ENCODE peak calls at places on chromosome 11, in seven cellular contexts. One of them, this sample, is unnamed.

GRCh38 chr11:43735931-43736330 is 55.4 kb downstream of the HSD17B12 start:
- DNase-seq in A549: no peak
- DNase-seq in cardiac fibroblast: peak
- DNase-seq in epithelial cell of esophagus: no peak
- DNase-seq in OCI-LY7: no peak
- DNase-seq in AG04449: peak
- DNase-seq in thoracic aorta: no peak
- DNase-seq in this sample: no peak

GRCh38 chr11:75142714-75143419 is 8.0 kb upstream of the SLCO2B1 start:
- DNase-seq in A549: peak
- DNase-seq in cardiac fibroblast: peak
- DNase-seq in epithelial cell of esophagus: peak
- DNase-seq in OCI-LY7: peak
- DNase-seq in AG04449: peak
- DNase-seq in thoracic aorta: no peak
- DNase-seq in this sample: peak

GRCh38 chr11:112785717-112786116 is 175.5 kb upstream of the NCAM1 start:
- DNase-seq in A549: no peak
- DNase-seq in cardiac fibroblast: peak
- DNase-seq in epithelial cell of esophagus: no peak
- DNase-seq in OCI-LY7: no peak
- DNase-seq in AG04449: no peak
- DNase-seq in thoracic aorta: peak
- DNase-seq in this sample: no peak

GRCh38 chr11:95156916-95157568 is 67.4 kb downstream of the ENDOD1 start:
- DNase-seq in A549: no peak
- DNase-seq in cardiac fibroblast: no peak
- DNase-seq in epithelial cell of esophagus: no peak
- DNase-seq in OCI-LY7: no peak
- DNase-seq in AG04449: no peak
- DNase-seq in thoracic aorta: no peak
- DNase-seq in this sample: peak

GRCh38 chr11:1946812-1947480 is at the start of gene MRPL23:
- DNase-seq in A549: no peak
- DNase-seq in cardiac fibroblast: no peak
- DNase-seq in epithelial cell of esophagus: no peak
- DNase-seq in OCI-LY7: no peak
- DNase-seq in AG04449: no peak
- DNase-seq in thoracic aorta: no peak
- DNase-seq in this sample: no peak

GRCh38 chr11:19974886-19975285 is 185.4 kb downstream of the DBX1 start:
- DNase-seq in A549: no peak
- DNase-seq in cardiac fibroblast: no peak
- DNase-seq in epithelial cell of esophagus: no peak
- DNase-seq in OCI-LY7: no peak
- DNase-seq in AG04449: no peak
- DNase-seq in thoracic aorta: no peak
- DNase-seq in this sample: no peak

GRCh38 chr11:134515081-134515960 is 103.3 kb upstream of the B3GAT1 start:
- DNase-seq in A549: no peak
- DNase-seq in cardiac fibroblast: no peak
- DNase-seq in epithelial cell of esophagus: no peak
- DNase-seq in OCI-LY7: no peak
- DNase-seq in AG04449: no peak
- DNase-seq in thoracic aorta: no peak
- DNase-seq in this sample: no peak

GRCh38 chr11:60797846-60798630 is 12.9 kb downstream of the MS4A10 start:
- DNase-seq in A549: no peak
- DNase-seq in cardiac fibroblast: no peak
- DNase-seq in epithelial cell of esophagus: no peak
- DNase-seq in OCI-LY7: no peak
- DNase-seq in AG04449: no peak
- DNase-seq in thoracic aorta: no peak
- DNase-seq in this sample: no peak

GRCh38 chr11:116791002-116791812 is 472 bp downstream of the APOA5 start:
- DNase-seq in A549: peak
- DNase-seq in cardiac fibroblast: peak
- DNase-seq in epithelial cell of esophagus: peak
- DNase-seq in OCI-LY7: peak
- DNase-seq in AG04449: no peak
- DNase-seq in thoracic aorta: peak
- DNase-seq in this sample: peak

GRCh38 chr11:8016396-8016949 is 29.3 kb downstream of the EIF3F start:
- DNase-seq in A549: no peak
- DNase-seq in cardiac fibroblast: no peak
- DNase-seq in epithelial cell of esophagus: no peak
- DNase-seq in OCI-LY7: no peak
- DNase-seq in AG04449: no peak
- DNase-seq in thoracic aorta: no peak
- DNase-seq in this sample: no peak

GRCh38 chr11:119389611-119390254 is 8.2 kb upstream of the USP2 start:
- DNase-seq in A549: no peak
- DNase-seq in cardiac fibroblast: no peak
- DNase-seq in epithelial cell of esophagus: peak
- DNase-seq in OCI-LY7: peak
- DNase-seq in AG04449: no peak
- DNase-seq in thoracic aorta: no peak
- DNase-seq in this sample: no peak

GRCh38 chr11:111644922-111645321 is 42.7 kb downstream of the SIK2 start:
- DNase-seq in A549: no peak
- DNase-seq in cardiac fibroblast: no peak
- DNase-seq in epithelial cell of esophagus: no peak
- DNase-seq in OCI-LY7: no peak
- DNase-seq in AG04449: no peak
- DNase-seq in thoracic aorta: no peak
- DNase-seq in this sample: no peak

GRCh38 chr11:28878025-28878424 is 769.8 kb downstream of the METTL15 start:
- DNase-seq in A549: peak
- DNase-seq in cardiac fibroblast: peak
- DNase-seq in epithelial cell of esophagus: peak
- DNase-seq in OCI-LY7: no peak
- DNase-seq in AG04449: no peak
- DNase-seq in thoracic aorta: no peak
- DNase-seq in this sample: no peak

GRCh38 chr11:48099916-48100446 is 116.6 kb upstream of the OR4B1 start:
- DNase-seq in A549: no peak
- DNase-seq in cardiac fibroblast: no peak
- DNase-seq in epithelial cell of esophagus: no peak
- DNase-seq in OCI-LY7: peak
- DNase-seq in AG04449: no peak
- DNase-seq in thoracic aorta: no peak
- DNase-seq in this sample: no peak

GRCh38 chr11:88012456-88012855 is 162.8 kb downstream of the RAB38 start:
- DNase-seq in A549: no peak
- DNase-seq in cardiac fibroblast: no peak
- DNase-seq in epithelial cell of esophagus: no peak
- DNase-seq in OCI-LY7: no peak
- DNase-seq in AG04449: no peak
- DNase-seq in thoracic aorta: no peak
- DNase-seq in this sample: no peak

GRCh38 chr11:33018840-33019239 is 3.2 kb downstream of the DEPDC7 start:
- DNase-seq in A549: no peak
- DNase-seq in cardiac fibroblast: no peak
- DNase-seq in epithelial cell of esophagus: no peak
- DNase-seq in OCI-LY7: no peak
- DNase-seq in AG04449: no peak
- DNase-seq in thoracic aorta: no peak
- DNase-seq in this sample: no peak

GRCh38 chr11:40187092-40187403 is 1272.4 kb downstream of the LRRC4C start:
- DNase-seq in A549: no peak
- DNase-seq in cardiac fibroblast: no peak
- DNase-seq in epithelial cell of esophagus: no peak
- DNase-seq in OCI-LY7: no peak
- DNase-seq in AG04449: no peak
- DNase-seq in thoracic aorta: no peak
- DNase-seq in this sample: no peak

GRCh38 chr11:58525037-58525614 is 17.2 kb upstream of the OR5B21 start:
- DNase-seq in A549: no peak
- DNase-seq in cardiac fibroblast: no peak
- DNase-seq in epithelial cell of esophagus: no peak
- DNase-seq in OCI-LY7: peak
- DNase-seq in AG04449: no peak
- DNase-seq in thoracic aorta: no peak
- DNase-seq in this sample: no peak

GRCh38 chr11:101862410-101863233 is 52.2 kb upstream of the CEP126 start:
- DNase-seq in A549: peak
- DNase-seq in cardiac fibroblast: peak
- DNase-seq in epithelial cell of esophagus: peak
- DNase-seq in OCI-LY7: peak
- DNase-seq in AG04449: peak
- DNase-seq in thoracic aorta: no peak
- DNase-seq in this sample: no peak

GRCh38 chr11:60923326-60923725 is 934 bp upstream of the TMEM132A start:
- DNase-seq in A549: no peak
- DNase-seq in cardiac fibroblast: no peak
- DNase-seq in epithelial cell of esophagus: no peak
- DNase-seq in OCI-LY7: no peak
- DNase-seq in AG04449: no peak
- DNase-seq in thoracic aorta: no peak
- DNase-seq in this sample: no peak

GRCh38 chr11:46554205-46555162 is 39.3 kb downstream of the AMBRA1 start:
- DNase-seq in A549: peak
- DNase-seq in cardiac fibroblast: peak
- DNase-seq in epithelial cell of esophagus: peak
- DNase-seq in OCI-LY7: no peak
- DNase-seq in AG04449: no peak
- DNase-seq in thoracic aorta: no peak
- DNase-seq in this sample: no peak

GRCh38 chr11:29435421-29435820 is 581.4 kb downstream of the KCNA4 start:
- DNase-seq in A549: no peak
- DNase-seq in cardiac fibroblast: peak
- DNase-seq in epithelial cell of esophagus: no peak
- DNase-seq in OCI-LY7: no peak
- DNase-seq in AG04449: no peak
- DNase-seq in thoracic aorta: no peak
- DNase-seq in this sample: no peak

GRCh38 chr11:75262961-75263852 is 22.6 kb downstream of the TPBGL start:
- DNase-seq in A549: no peak
- DNase-seq in cardiac fibroblast: no peak
- DNase-seq in epithelial cell of esophagus: no peak
- DNase-seq in OCI-LY7: no peak
- DNase-seq in AG04449: no peak
- DNase-seq in thoracic aorta: no peak
- DNase-seq in this sample: peak

GRCh38 chr11:92296138-92296515 is 71.5 kb downstream of the FAT3 start:
- DNase-seq in A549: peak
- DNase-seq in cardiac fibroblast: peak
- DNase-seq in epithelial cell of esophagus: peak
- DNase-seq in OCI-LY7: no peak
- DNase-seq in AG04449: peak
- DNase-seq in thoracic aorta: no peak
- DNase-seq in this sample: no peak

GRCh38 chr11:120391854-120392253 is 55.6 kb downstream of the ARHGEF12 start:
- DNase-seq in A549: no peak
- DNase-seq in cardiac fibroblast: no peak
- DNase-seq in epithelial cell of esophagus: no peak
- DNase-seq in OCI-LY7: no peak
- DNase-seq in AG04449: no peak
- DNase-seq in thoracic aorta: no peak
- DNase-seq in this sample: no peak

GRCh38 chr11:96197221-96197620 is 145.8 kb downstream of the MAML2 start:
- DNase-seq in A549: no peak
- DNase-seq in cardiac fibroblast: no peak
- DNase-seq in epithelial cell of esophagus: no peak
- DNase-seq in OCI-LY7: no peak
- DNase-seq in AG04449: no peak
- DNase-seq in thoracic aorta: no peak
- DNase-seq in this sample: no peak
- H3K4me3 ChIP-seq in A549: no peak
- H3K4me3 ChIP-seq in cardiac fibroblast: no peak
- H3K4me3 ChIP-seq in epithelial cell of esophagus: no peak
- H3K4me3 ChIP-seq in OCI-LY7: no peak
- H3K4me3 ChIP-seq in AG04449: no peak
- H3K4me3 ChIP-seq in thoracic aorta: no peak
- H3K4me3 ChIP-seq in this sample: no peak

DNA sequence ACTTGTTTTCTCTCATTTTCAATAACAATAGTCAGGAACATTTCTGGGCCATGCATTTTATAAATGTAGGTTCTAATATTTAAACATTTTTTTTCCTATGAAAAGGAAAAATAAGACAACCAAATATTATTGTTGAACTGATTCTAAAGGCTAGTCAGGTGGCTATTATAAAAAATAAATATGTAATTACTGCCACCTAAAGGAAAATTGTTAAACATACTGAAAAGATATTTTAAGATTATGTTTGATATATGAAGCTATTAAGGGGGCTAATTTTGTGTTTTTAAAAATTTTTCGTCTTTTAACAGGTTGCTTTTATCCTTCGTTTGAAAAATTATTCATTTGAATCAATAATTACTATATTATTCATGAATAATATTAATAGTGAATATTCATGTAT is 62.2 kb upstream of the FDX1 start:
- DNase-seq in A549: no peak
- DNase-seq in cardiac fibroblast: peak
- DNase-seq in epithelial cell of esophagus: no peak
- DNase-seq in OCI-LY7: peak
- DNase-seq in AG04449: no peak
- DNase-seq in thoracic aorta: no peak
- DNase-seq in this sample: no peak
- TF ChIP-seq CTCF in A549: peak
- TF ChIP-seq CTCF in cardiac fibroblast: no peak
- TF ChIP-seq CTCF in epithelial cell of esophagus: no peak
- TF ChIP-seq CTCF in OCI-LY7: peak
- TF ChIP-seq CTCF in AG04449: no peak
- TF ChIP-seq CTCF in thoracic aorta: no peak
- TF ChIP-seq CTCF in this sample: no peak

GRCh38 chr11:66278396-66279091 is 569 bp downstream of the CNIH2 start:
- DNase-seq in A549: peak
- DNase-seq in cardiac fibroblast: peak
- DNase-seq in epithelial cell of esophagus: no peak
- DNase-seq in OCI-LY7: no peak
- DNase-seq in AG04449: no peak
- DNase-seq in thoracic aorta: no peak
- DNase-seq in this sample: no peak
- H3K4me3 ChIP-seq in A549: peak
- H3K4me3 ChIP-seq in cardiac fibroblast: no peak
- H3K4me3 ChIP-seq in epithelial cell of esophagus: no peak
- H3K4me3 ChIP-seq in OCI-LY7: no peak
- H3K4me3 ChIP-seq in AG04449: peak
- H3K4me3 ChIP-seq in thoracic aorta: peak
- H3K4me3 ChIP-seq in this sample: no peak

GRCh38 chr11:70604630-70605520 is 206.5 kb downstream of the CTTN start:
- DNase-seq in A549: no peak
- DNase-seq in cardiac fibroblast: no peak
- DNase-seq in epithelial cell of esophagus: no peak
- DNase-seq in OCI-LY7: no peak
- DNase-seq in AG04449: no peak
- DNase-seq in thoracic aorta: no peak
- DNase-seq in this sample: no peak

GRCh38 chr11:70604221-70604620 is 205.9 kb downstream of the CTTN start:
- DNase-seq in A549: no peak
- DNase-seq in cardiac fibroblast: no peak
- DNase-seq in epithelial cell of esophagus: no peak
- DNase-seq in OCI-LY7: no peak
- DNase-seq in AG04449: no peak
- DNase-seq in thoracic aorta: no peak
- DNase-seq in this sample: no peak

GRCh38 chr11:70601861-70602575 is 203.7 kb downstream of the CTTN start:
- DNase-seq in A549: no peak
- DNase-seq in cardiac fibroblast: no peak
- DNase-seq in epithelial cell of esophagus: no peak
- DNase-seq in OCI-LY7: no peak
- DNase-seq in AG04449: no peak
- DNase-seq in thoracic aorta: no peak
- DNase-seq in this sample: no peak

GRCh38 chr11:70603064-70603755 is 204.9 kb downstream of the CTTN start:
- DNase-seq in A549: no peak
- DNase-seq in cardiac fibroblast: no peak
- DNase-seq in epithelial cell of esophagus: no peak
- DNase-seq in OCI-LY7: no peak
- DNase-seq in AG04449: no peak
- DNase-seq in thoracic aorta: no peak
- DNase-seq in this sample: no peak

GRCh38 chr11:70603756-70604211 is 205.5 kb downstream of the CTTN start:
- DNase-seq in A549: no peak
- DNase-seq in cardiac fibroblast: no peak
- DNase-seq in epithelial cell of esophagus: peak
- DNase-seq in OCI-LY7: no peak
- DNase-seq in AG04449: no peak
- DNase-seq in thoracic aorta: no peak
- DNase-seq in this sample: no peak
- TF ChIP-seq CTCF in A549: no peak
- TF ChIP-seq CTCF in cardiac fibroblast: no peak
- TF ChIP-seq CTCF in epithelial cell of esophagus: no peak
- TF ChIP-seq CTCF in OCI-LY7: no peak
- TF ChIP-seq CTCF in AG04449: no peak
- TF ChIP-seq CTCF in thoracic aorta: no peak
- TF ChIP-seq CTCF in this sample: no peak

This sample was measured in breast epithelium.